ENCODE peak calls at places on chromosome 20, in six cellular contexts. T is psoas muscle, Q is neural progenitor cell, F is GM12865, Y is WTC11, J is fibroblast of pulmonary artery. P is an unnamed sample.
A peak's percentile ranks its signal among the peaks of the same experiment; 100 is the strongest.

GRCh38 chr20:51769941-51770615 is 1.9 kb upstream of the ATP9A start:
- DNase-seq in Q (no peak), T (no peak), F (no peak), J (no peak), Y (no peak), P (no peak)

GRCh38 chr20:44536139-44536538 is 14.3 kb upstream of the SERINC3 start:
- DNase-seq in T (no peak), F (no peak), Y (no peak), J (no peak), Q (no peak), P (no peak)

GRCh38 chr20:53609501-53610445 is 16.1 kb upstream of the ZNF217 start:
- DNase-seq in F (peak; percentile 77), J (no peak), Q (peak; percentile 46), T (peak; percentile 63), Y (peak; percentile 47), P (peak; percentile 40)

GRCh38 chr20:47231382-47232042 is 125.0 kb downstream of the ZMYND8 start:
- DNase-seq in F (no peak), T (no peak), Y (no peak), J (peak; percentile 63), Q (no peak), P (no peak)

GRCh38 chr20:22796465-22797077 is 212.2 kb upstream of the FOXA2 start:
- DNase-seq in Q (no peak), F (no peak), J (peak; percentile 70), Y (no peak), T (no peak), P (no peak)

GRCh38 chr20:23050847-23051627 is 1.6 kb upstream of the THBD start:
- DNase-seq in Q (peak; percentile 93), F (peak; percentile 44), J (peak; percentile 94), Y (peak; percentile 94), T (peak; percentile 91), P (peak; percentile 88)

GRCh38 chr20:19406371-19406770 is 193.9 kb downstream of the SLC24A3 start:
- DNase-seq in F (no peak), J (no peak), Y (no peak), T (no peak), Q (no peak), P (no peak)

GRCh38 chr20:50722466-50723155 is 8.8 kb upstream of the PARD6B start:
- DNase-seq in Q (no peak), F (no peak), Y (no peak), T (no peak), J (no peak), P (no peak)

GRCh38 chr20:50931048-50931305 is 260 bp downstream of the ADNP start:
- DNase-seq in J (no peak), T (no peak), Q (no peak), Y (no peak), F (no peak), P (no peak)

GRCh38 chr20:17654649-17655285 is 27.3 kb downstream of the RRBP1 start:
- DNase-seq in T (peak; percentile 65), J (peak; percentile 72), F (no peak), Q (peak; percentile 78), Y (peak; percentile 80), P (peak; percentile 77)

GRCh38 chr20:8646716-8647115 is 422.2 kb upstream of the PLCB4 start:
- DNase-seq in J (peak; percentile 63), T (no peak), F (no peak), Y (no peak), Q (no peak), P (no peak)

GRCh38 chr20:56005389-56005715 is at the start of gene CBLN4:
- DNase-seq in J (no peak), T (no peak), Q (no peak), Y (no peak), F (no peak), P (no peak)

GRCh38 chr20:19275630-19276071 is 63.2 kb downstream of the SLC24A3 start:
- DNase-seq in Y (no peak), J (peak; percentile 10), Q (no peak), F (no peak), T (peak; percentile 73), P (no peak)

GRCh38 chr20:51628533-51629398 is 86.2 kb upstream of the NFATC2 start:
- DNase-seq in F (no peak), Q (no peak), T (no peak), Y (no peak), J (peak; percentile 86), P (no peak)

GRCh38 chr20:18541741-18542140 is 25.5 kb upstream of the SMIM26 start:
- DNase-seq in J (no peak), T (no peak), Q (no peak), Y (no peak), F (no peak), P (no peak)

GRCh38 chr20:3603108-3603507 is 60.1 kb downstream of the GFRA4 start:
- DNase-seq in T (no peak), Y (no peak), Q (no peak), F (no peak), J (no peak), P (no peak)

GRCh38 chr20:6665621-6666345 is 101.7 kb upstream of the BMP2 start:
- DNase-seq in T (no peak), Q (no peak), F (no peak), Y (no peak), J (no peak), P (no peak)

GRCh38 chr20:50172347-50173013 is 18.1 kb upstream of the CEBPB start:
- DNase-seq in F (no peak), Q (peak; percentile 90), T (peak; percentile 92), Y (peak; percentile 93), J (peak; percentile 81), P (peak; percentile 89)

GRCh38 chr20:47704746-47705496 is 80.4 kb downstream of the SULF2 start:
- DNase-seq in J (peak; percentile 61), Q (no peak), Y (no peak), T (peak; percentile 61), F (no peak), P (no peak)

GRCh38 chr20:53276143-53276542 is 304.0 kb downstream of the TSHZ2 start:
- DNase-seq in T (peak; percentile 69), Y (no peak), F (no peak), J (no peak), Q (no peak), P (no peak)

GRCh38 chr20:38674178-38675133 is 49.8 kb upstream of the SLC32A1 start:
- DNase-seq in T (no peak), Y (peak; percentile 83), F (peak; percentile 82), Q (peak; percentile 86), J (peak; percentile 57), P (peak; percentile 95)

GRCh38 chr20:13322198-13322597 is 101.1 kb downstream of the ISM1 start:
- DNase-seq in Y (no peak), Q (no peak), F (no peak), T (no peak), J (no peak), P (no peak)

DNA sequence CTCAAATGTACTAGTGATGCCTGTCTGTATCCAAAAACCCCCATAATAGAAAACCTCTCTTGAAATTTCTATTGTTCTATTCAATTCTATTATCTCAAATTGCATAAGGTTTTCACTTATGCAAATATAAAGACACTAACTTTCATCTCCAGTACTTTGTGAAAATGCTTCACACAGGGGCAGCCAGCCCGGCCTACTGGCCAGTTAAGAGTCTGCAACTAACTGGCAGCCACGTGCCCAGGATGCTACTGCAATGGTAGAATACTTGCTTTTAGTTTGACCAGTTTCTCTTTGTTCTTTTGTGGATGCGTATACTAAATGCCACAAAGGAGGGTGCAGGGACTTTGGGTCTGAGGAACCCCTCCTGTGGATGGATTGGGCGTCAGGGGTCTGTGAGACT is 557.9 kb upstream of the JAG1 start:
- DNase-seq in F (peak; percentile 31), Q (no peak), J (peak; percentile 68), T (no peak), Y (no peak), P (no peak)
- TF ChIP-seq CTCF in F (no peak), Q (peak; percentile 14), J (peak; percentile 43), T (no peak), Y (no peak), P (no peak)

GRCh38 chr20:4656491-4656890 is 65.2 kb upstream of the PRND start:
- DNase-seq in Y (no peak), T (no peak), J (peak; percentile 57), F (no peak), Q (no peak), P (no peak)
- TF ChIP-seq CTCF in Y (no peak), T (no peak), J (no peak), F (no peak), Q (no peak), P (no peak)

GRCh38 chr20:21703740-21704407 is 1.6 kb upstream of the PAX1 start:
- DNase-seq in F (no peak), J (no peak), T (no peak), Y (no peak), Q (no peak), P (no peak)

GRCh38 chr20:21704408-21705385 is 767 bp upstream of the PAX1 start:
- DNase-seq in Q (peak; percentile 35), T (no peak), Y (peak; percentile 54), F (no peak), J (no peak), P (no peak)

GRCh38 chr20:21701171-21701876 is 4.1 kb upstream of the PAX1 start:
- DNase-seq in J (no peak), Y (peak; percentile 75), Q (peak; percentile 64), T (no peak), F (no peak), P (peak; percentile 25)

GRCh38 chr20:21702001-21702400 is 3.5 kb upstream of the PAX1 start:
- DNase-seq in T (no peak), Q (peak; percentile 54), F (no peak), J (no peak), Y (no peak), P (no peak)

DNA sequence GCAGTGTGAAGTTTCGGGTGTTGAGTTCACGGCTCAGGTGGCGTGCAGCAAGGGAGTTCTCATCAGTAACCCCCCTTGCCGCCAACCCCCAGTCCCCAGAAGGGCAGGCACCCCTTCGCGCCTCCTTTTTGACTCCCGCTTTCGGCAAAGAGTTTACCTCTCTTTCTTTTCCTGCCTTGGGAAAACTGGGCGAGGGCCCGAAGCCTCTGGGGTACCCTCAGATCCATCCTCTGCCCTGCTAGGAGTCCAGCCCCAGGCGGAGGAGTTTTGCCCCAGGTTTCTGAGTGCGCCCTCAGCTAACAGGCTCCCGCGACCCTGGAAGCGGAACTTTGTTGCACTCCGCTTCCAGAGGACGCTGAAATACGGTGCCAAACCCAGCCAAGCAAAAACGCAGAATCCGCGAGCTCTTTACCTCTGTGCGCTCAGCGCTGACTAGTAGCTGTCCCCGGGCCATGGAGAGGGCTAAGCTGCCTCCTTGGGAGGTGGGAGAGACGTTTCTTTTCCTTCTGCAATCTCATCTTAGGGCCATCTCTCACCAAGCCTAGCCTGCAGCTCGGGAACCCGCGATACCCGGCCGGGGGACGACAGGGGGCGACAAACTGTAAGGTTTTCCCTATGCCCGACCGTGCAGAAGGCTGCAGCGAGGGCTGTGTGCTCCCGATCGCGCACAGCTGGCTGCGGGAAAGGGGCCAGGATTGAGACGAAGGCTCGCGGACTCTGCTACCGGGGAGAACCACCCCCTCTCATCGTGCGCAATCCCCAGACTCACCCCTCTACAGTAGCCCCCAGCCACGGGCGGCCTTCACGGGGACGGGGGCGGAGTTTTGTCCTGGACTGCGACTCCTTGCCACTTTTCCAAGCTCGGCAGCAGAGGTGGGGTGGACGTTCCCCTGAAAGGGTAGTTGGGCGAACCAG is 2.7 kb upstream of the PAX1 start:
- DNase-seq in T (peak; percentile 77), Y (peak; percentile 95), J (peak; percentile 36), F (peak; percentile 24), Q (peak; percentile 94), P (peak; percentile 96)
- TF ChIP-seq CTCF in T (peak; percentile 25), Y (peak; percentile 68), J (peak; percentile 39), F (peak; percentile 46), Q (peak; percentile 84), P (peak; percentile 79)

DNA sequence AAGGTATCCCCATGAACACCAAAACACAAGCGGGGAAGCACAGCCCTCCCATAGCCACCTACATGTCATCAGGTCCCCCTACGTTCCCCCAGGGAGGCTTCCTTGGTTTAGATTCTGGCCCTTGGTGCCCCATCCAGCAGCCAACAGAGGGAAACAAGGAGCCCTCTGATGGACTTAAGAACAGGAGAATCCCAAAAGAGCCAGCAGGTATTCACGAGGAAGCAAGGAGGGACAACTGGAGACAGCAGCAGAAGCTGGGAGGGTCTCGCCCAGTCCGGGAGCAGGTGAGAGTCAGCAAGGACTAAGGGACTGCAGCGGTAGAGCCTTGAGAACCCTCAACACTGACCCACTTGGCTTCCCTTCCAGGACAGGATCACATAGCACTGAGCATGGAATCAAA is 58.4 kb upstream of the TOP1 start:
- DNase-seq in Q (peak; percentile 32), T (no peak), Y (no peak), F (no peak), J (no peak), P (no peak)
- TF ChIP-seq CTCF in Q (peak; percentile 20), T (no peak), Y (no peak), F (no peak), J (peak; percentile 13), P (no peak)

P was measured in nephron progenitor cell.